ENCODE peak calls at places on chromosome 7, in seven cellular contexts. J is tibial nerve, Y is Peyer's patch, C is IMR-90, G is breast epithelium, F is suprapubic skin, I is endothelial cell of umbilical vein. D is an unnamed sample.

GRCh38 chr7:43438897-43439479 is 143.9 kb upstream of the STK17A start:
- DNase-seq in I (no peak), Y (no peak), G (no peak), F (no peak), J (no peak), C (no peak), D (no peak)

GRCh38 chr7:64602518-64602917 is 39.6 kb upstream of the ZNF680 start:
- DNase-seq in G (no peak), I (no peak), C (peak; percentile 39), F (no peak), J (no peak), Y (no peak), D (no peak)

GRCh38 chr7:75642810-75643486 is 95.8 kb downstream of the HIP1 start:
- DNase-seq in Y (peak; percentile 62), I (peak; percentile 56), C (peak; percentile 66), G (no peak), J (peak; percentile 34), F (no peak), D (no peak)

GRCh38 chr7:127287133-127287532 is 34.4 kb upstream of the GRM8 start:
- DNase-seq in Y (no peak), G (no peak), I (no peak), J (no peak), C (no peak), F (no peak), D (no peak)

GRCh38 chr7:55573526-55573925 is 1.2 kb upstream of the VOPP1 start:
- DNase-seq in C (peak; percentile 55), Y (no peak), F (no peak), G (no peak), J (no peak), I (peak; percentile 53), D (no peak)

GRCh38 chr7:35356495-35356894 is 102.6 kb upstream of the TBX20 start:
- DNase-seq in I (no peak), Y (no peak), F (no peak), C (no peak), J (no peak), G (no peak), D (peak; percentile 9)

GRCh38 chr7:865921-866320 is 10.4 kb upstream of the GET4 start:
- DNase-seq in J (no peak), F (no peak), G (no peak), I (no peak), Y (no peak), C (no peak), D (no peak)

GRCh38 chr7:5574770-5575269 is 151.2 kb upstream of the TNRC18 start:
- DNase-seq in I (peak; percentile 78), J (no peak), C (no peak), F (no peak), Y (no peak), G (no peak), D (no peak)

GRCh38 chr7:44067064-44067951 is 1.9 kb upstream of the PGAM2 start:
- DNase-seq in F (peak; percentile 55), I (no peak), J (no peak), Y (no peak), C (no peak), G (peak; percentile 28), D (no peak)

GRCh38 chr7:45100761-45101480 is 10.6 kb downstream of the TBRG4 start:
- DNase-seq in Y (no peak), I (no peak), F (peak; percentile 57), J (no peak), C (no peak), G (no peak), D (no peak)

GRCh38 chr7:131895541-131896173 is 339.2 kb upstream of the PODXL start:
- DNase-seq in J (no peak), C (peak; percentile 70), F (no peak), Y (no peak), G (no peak), I (peak; percentile 93), D (no peak)

GRCh38 chr7:54810401-54810800 is 51.4 kb upstream of the SEC61G start:
- DNase-seq in J (no peak), C (peak; percentile 29), G (no peak), F (no peak), Y (no peak), I (peak; percentile 24), D (no peak)

GRCh38 chr7:18386590-18386989 is 109.0 kb upstream of the HDAC9 start:
- DNase-seq in J (no peak), Y (no peak), F (no peak), G (no peak), C (no peak), I (no peak), D (no peak)

GRCh38 chr7:124924906-124925305 is 4.7 kb downstream of the POT1 start:
- DNase-seq in Y (no peak), F (no peak), J (no peak), I (no peak), G (no peak), C (no peak), D (no peak)

GRCh38 chr7:37225255-37226012 is 223.2 kb downstream of the ELMO1 start:
- DNase-seq in F (no peak), Y (no peak), G (no peak), C (no peak), J (no peak), I (no peak), D (no peak)

GRCh38 chr7:10082896-10083295 is 890.8 kb upstream of the PHF14 start:
- DNase-seq in Y (no peak), C (no peak), F (no peak), J (no peak), G (no peak), I (no peak), D (no peak)

GRCh38 chr7:6650086-6650485 is 13.0 kb downstream of the ZNF316 start:
- DNase-seq in I (no peak), C (no peak), J (no peak), F (peak; percentile 69), G (peak; percentile 14), Y (no peak), D (peak; percentile 46)

GRCh38 chr7:155998766-155999630 is 186.7 kb upstream of the SHH start:
- DNase-seq in Y (no peak), J (no peak), G (peak; percentile 49), I (no peak), F (no peak), C (no peak), D (no peak)

GRCh38 chr7:3346082-3346481 is 45.0 kb downstream of the SDK1 start:
- DNase-seq in I (no peak), J (no peak), C (no peak), F (no peak), Y (no peak), G (no peak), D (no peak)

GRCh38 chr7:30995541-30995940 is 31.8 kb downstream of the GHRHR start:
- DNase-seq in C (peak; percentile 8), G (no peak), Y (no peak), J (no peak), F (no peak), I (no peak), D (no peak)

GRCh38 chr7:132577206-132578049 is 1.2 kb upstream of the PLXNA4 start:
- DNase-seq in I (peak; percentile 74), G (no peak), C (peak; percentile 16), Y (no peak), F (no peak), J (peak; percentile 48), D (peak; percentile 43)

GRCh38 chr7:93601363-93601762 is 26.8 kb upstream of the CALCR start:
- DNase-seq in Y (no peak), C (no peak), F (no peak), I (no peak), J (no peak), G (no peak), D (no peak)

GRCh38 chr7:101900103-101900502 is 82.7 kb downstream of the CUX1 start:
- DNase-seq in J (no peak), Y (no peak), F (no peak), C (no peak), I (no peak), G (no peak), D (no peak)
- TF ChIP-seq CTCF in J (no peak), Y (no peak), F (no peak), C (no peak), I (no peak), G (no peak), D (no peak)

GRCh38 chr7:128833148-128833938 is 3.1 kb downstream of the FLNC start:
- DNase-seq in I (peak; percentile 98), J (peak; percentile 46), G (no peak), Y (no peak), C (peak; percentile 88), F (no peak), D (peak; percentile 92)

GRCh38 chr7:128831178-128831993 is 1.2 kb downstream of the FLNC start:
- DNase-seq in G (no peak), I (peak; percentile 65), J (no peak), C (peak; percentile 68), Y (no peak), F (no peak), D (no peak)

GRCh38 chr7:128832880-128833147 is 2.6 kb downstream of the FLNC start:
- DNase-seq in F (no peak), J (no peak), I (no peak), G (no peak), C (no peak), Y (no peak), D (no peak)

GRCh38 chr7:128833939-128834310 is 3.7 kb downstream of the FLNC start:
- DNase-seq in Y (no peak), F (no peak), J (no peak), G (no peak), C (no peak), I (no peak), D (no peak)

DNA sequence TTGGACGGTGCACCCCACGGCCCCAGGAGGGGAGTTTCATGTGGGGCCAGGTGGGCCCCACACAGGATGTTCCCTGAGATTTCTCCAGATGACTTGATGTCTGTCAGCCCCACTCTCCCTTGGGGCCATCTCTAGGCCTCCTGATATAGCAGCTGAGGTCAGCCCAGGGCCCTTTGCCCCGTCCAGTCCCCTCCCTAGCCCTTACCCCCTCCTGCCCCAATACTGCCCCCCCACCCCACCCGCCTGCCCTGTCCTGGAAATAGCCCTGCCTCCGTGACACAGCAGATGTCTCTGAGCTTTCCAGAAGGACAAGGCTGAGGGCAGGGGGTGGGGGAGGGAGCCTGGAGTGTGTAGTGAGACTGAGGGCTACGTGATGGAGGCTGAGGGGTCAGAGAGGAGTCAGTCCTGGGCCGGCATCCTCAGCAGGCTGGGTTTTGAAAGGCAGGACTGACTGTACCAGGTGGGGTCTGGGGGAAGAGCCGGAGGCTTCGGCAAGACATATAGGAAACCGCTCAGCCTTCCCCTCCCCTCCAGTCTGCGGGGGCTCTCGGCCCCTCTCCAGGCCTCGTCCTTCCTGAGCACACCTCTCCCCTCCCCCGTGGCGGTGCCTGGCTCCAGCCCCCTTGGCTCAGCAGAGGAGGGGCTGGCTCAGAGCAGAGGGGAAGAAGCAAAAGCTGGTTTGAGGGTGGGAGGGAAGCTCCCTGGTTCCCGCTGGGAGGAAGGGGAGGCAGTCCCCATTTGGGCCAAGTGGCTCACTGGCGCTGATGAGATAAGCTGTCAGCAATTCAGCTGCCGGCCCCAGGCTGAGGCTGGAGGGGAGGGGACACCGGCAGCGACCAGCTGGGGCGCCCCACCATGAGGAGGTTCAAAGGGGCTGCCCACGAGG is 2.0 kb downstream of the FLNC start:
- DNase-seq in F (no peak), J (no peak), Y (no peak), C (peak; percentile 30), G (no peak), I (peak; percentile 29), D (no peak)
- TF ChIP-seq POLR2A in F (no peak), J (no peak), Y (no peak), C (no peak), G (no peak), I (no peak), D (no peak)

GRCh38 chr7:134778941-134779740 is at the start of gene CALD1:
- DNase-seq in I (peak; percentile 99), C (peak; percentile 99), G (peak; percentile 66), J (peak; percentile 76), F (peak; percentile 80), Y (peak; percentile 27), D (peak; percentile 94)
- H3K4me3 ChIP-seq in I (peak within 1 kb of the TSS; percentile 100), C (peak within 1 kb of the TSS; percentile 66), G (peak within 1 kb of the TSS; percentile 66), J (peak within 1 kb of the TSS; percentile 42), F (peak within 1 kb of the TSS; percentile 50), Y (peak within 1 kb of the TSS; percentile 36), D (peak within 1 kb of the TSS; percentile 22)

GRCh38 chr7:39703143-39703542 is 79.8 kb downstream of the RALA start:
- DNase-seq in Y (no peak), F (no peak), G (no peak), C (peak; percentile 27), I (no peak), J (no peak), D (no peak)
- TF ChIP-seq CTCF in Y (no peak), F (no peak), G (no peak), C (peak; percentile 21), I (peak; percentile 3), J (no peak), D (no peak)

D was measured in lower leg skin.